ENCODE peak calls at places on chromosome 6, in ten cellular contexts. J is body of pancreas, B is AG09309, U is GM23338, I is fibroblast of mammary gland, W is A549, F is AG04449, C is IMR-90, O is transverse colon, S is cardiac muscle cell. M is an unnamed sample.

GRCh38 chr6:593139-593906 is 63.6 kb downstream of the HUS1B start:
- DNase-seq in C (peak; percentile 56), S (peak; percentile 77), B (no peak), W (peak; percentile 16), F (peak; percentile 4), O (peak; percentile 57), I (peak; percentile 61), J (peak; percentile 61), U (peak; percentile 82), M (peak; percentile 46)

GRCh38 chr6:71197770-71198169 is 90.8 kb upstream of the OGFRL1 start:
- DNase-seq in B (peak; percentile 53), F (peak; percentile 29), U (no peak), I (peak; percentile 61), J (no peak), S (peak; percentile 2), O (no peak), W (no peak), C (peak; percentile 81), M (peak; percentile 63)

GRCh38 chr6:163454425-163454824 is 39.9 kb downstream of the QKI start:
- DNase-seq in B (no peak), U (no peak), W (no peak), I (no peak), C (no peak), J (no peak), S (no peak), F (no peak), O (no peak), M (no peak)

GRCh38 chr6:88989215-88989614 is 25.8 kb upstream of the RNGTT start:
- DNase-seq in S (no peak), C (peak; percentile 6), I (peak; percentile 65), B (no peak), J (peak; percentile 52), F (no peak), U (no peak), W (no peak), O (no peak), M (peak; percentile 13)

GRCh38 chr6:11710221-11710836 is 68.3 kb downstream of the ADTRP start:
- DNase-seq in C (peak; percentile 43), F (no peak), S (peak; percentile 12), I (no peak), U (no peak), B (no peak), J (no peak), O (no peak), W (no peak), M (no peak)

GRCh38 chr6:38058022-38058421 is 238.5 kb downstream of the ZFAND3 start:
- DNase-seq in I (peak; percentile 68), S (no peak), W (no peak), F (peak; percentile 12), B (no peak), C (peak; percentile 78), J (no peak), O (no peak), U (no peak), M (peak; percentile 53)

GRCh38 chr6:31680226-31680840 is 534 bp downstream of the LY6G5C start:
- DNase-seq in C (no peak), W (no peak), S (no peak), F (no peak), J (no peak), I (no peak), B (no peak), U (no peak), O (no peak), M (no peak)

GRCh38 chr6:47026679-47027078 is 15.5 kb downstream of the ADGRF1 start:
- DNase-seq in B (no peak), S (no peak), J (no peak), W (no peak), I (no peak), O (no peak), U (no peak), C (no peak), F (no peak), M (no peak)

GRCh38 chr6:36139431-36139830 is 9.1 kb downstream of the MAPK13 start:
- DNase-seq in W (no peak), C (no peak), U (peak; percentile 83), F (no peak), B (no peak), J (no peak), I (no peak), O (no peak), S (peak; percentile 69), M (no peak)
- TF ChIP-seq CTCF in W (no peak), C (peak; percentile 30), U (peak; percentile 71), F (no peak), B (peak; percentile 30), J (no peak), I (peak; percentile 26), O (no peak), S (peak; percentile 30), M (peak; percentile 67)

DNA sequence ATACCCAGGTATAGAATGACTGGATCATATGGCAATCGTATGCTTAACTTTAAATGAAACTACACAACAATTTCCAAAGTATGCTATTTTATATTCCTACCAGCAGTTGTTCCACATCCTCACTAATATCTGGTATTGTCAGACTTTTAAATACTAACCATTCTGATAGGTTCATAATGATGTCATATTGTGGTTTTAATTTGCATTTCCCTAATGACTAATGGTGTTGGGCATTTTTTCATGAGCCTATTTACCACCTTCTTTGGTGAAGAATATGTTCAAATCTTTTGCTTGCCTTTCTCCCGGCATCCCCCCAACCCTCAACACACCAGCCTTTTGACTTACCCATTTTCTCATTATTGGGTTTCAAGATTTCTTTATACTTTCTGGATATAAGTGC is 96.2 kb upstream of the HMGN3 start:
- DNase-seq in B (no peak), F (no peak), W (no peak), S (no peak), O (no peak), J (no peak), U (no peak), C (no peak), I (no peak), M (no peak)
- H3K4me3 ChIP-seq in B (no peak overlapping the region), F (no peak overlapping the region), W (no peak overlapping the region), S (no peak overlapping the region), O (no peak overlapping the region), J (no peak overlapping the region), U (no peak overlapping the region), C (no peak overlapping the region), I (no peak overlapping the region), M (no peak overlapping the region)

GRCh38 chr6:154276810-154277577 is 79.6 kb downstream of the IPCEF1 start:
- DNase-seq in S (peak; percentile 47), J (no peak), I (peak; percentile 65), U (peak; percentile 33), B (no peak), C (peak; percentile 50), W (peak; percentile 8), O (no peak), F (no peak), M (no peak)
- TF ChIP-seq CTCF in S (peak; percentile 59), J (peak; percentile 43), I (peak; percentile 61), U (peak; percentile 48), B (peak; percentile 43), C (peak; percentile 55), W (peak; percentile 60), O (peak; percentile 51), F (peak; percentile 21), M (peak; percentile 19)

GRCh38 chr6:113564401-113565161 is 292.6 kb upstream of the MARCKS start:
- DNase-seq in F (peak; percentile 82), C (peak; percentile 92), W (no peak), I (peak; percentile 98), J (peak; percentile 87), U (peak; percentile 91), S (peak; percentile 95), O (peak; percentile 65), B (peak; percentile 93), M (peak; percentile 93)

GRCh38 chr6:113562248-113562647 is 294.9 kb upstream of the MARCKS start:
- DNase-seq in U (no peak), F (no peak), O (no peak), S (no peak), J (no peak), W (no peak), I (no peak), C (no peak), B (no peak), M (no peak)

GRCh38 chr6:113560908-113561307 is 296.2 kb upstream of the MARCKS start:
- DNase-seq in U (no peak), S (no peak), B (peak; percentile 51), O (no peak), C (peak; percentile 84), W (no peak), F (no peak), J (no peak), I (peak; percentile 58), M (peak; percentile 84)

GRCh38 chr6:113570176-113570575 is 287.0 kb upstream of the MARCKS start:
- DNase-seq in J (no peak), U (no peak), I (peak; percentile 12), B (peak; percentile 28), C (no peak), O (no peak), S (no peak), W (no peak), F (no peak), M (no peak)

GRCh38 chr6:113565306-113565705 is 291.8 kb upstream of the MARCKS start:
- DNase-seq in S (no peak), W (no peak), O (no peak), B (no peak), I (no peak), J (no peak), U (no peak), F (no peak), C (peak; percentile 56), M (peak; percentile 43)
- H3K4me3 ChIP-seq in S (no peak overlapping the region), W (no peak overlapping the region), O (no peak overlapping the region), B (no peak overlapping the region), I (no peak overlapping the region), J (no peak overlapping the region), U (peak overlapping the region; percentile 23), F (peak overlapping the region; percentile 2), C (no peak overlapping the region), M (no peak overlapping the region)

DNA sequence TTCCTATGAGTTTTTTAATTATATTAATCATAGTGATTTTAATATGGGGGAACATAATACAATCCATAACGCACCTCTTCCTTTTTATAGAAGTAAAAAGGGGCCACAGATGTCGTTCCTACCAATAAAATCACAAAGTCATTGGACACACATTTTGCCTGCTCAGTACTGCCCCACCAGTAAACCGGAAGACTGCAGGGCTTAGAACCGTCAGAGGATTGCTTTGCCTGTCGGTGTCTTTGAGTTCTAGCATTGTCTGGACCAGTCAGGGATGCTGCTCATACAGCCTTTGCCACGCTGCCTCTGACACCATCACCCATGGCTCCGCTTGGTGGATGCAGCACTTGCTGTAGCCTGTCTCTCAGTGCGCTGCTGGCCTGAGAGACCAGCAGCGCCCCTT is 853.6 kb downstream of the C6orf118 start:
- DNase-seq in O (no peak), F (no peak), C (no peak), U (peak; percentile 50), B (no peak), S (no peak), I (no peak), J (no peak), W (no peak), M (no peak)
- TF ChIP-seq CTCF in O (no peak), F (no peak), C (no peak), U (peak; percentile 42), B (no peak), S (no peak), I (no peak), J (no peak), W (no peak), M (no peak)

M was measured in brain microvascular endothelial cell.